ENCODE peak calls at places on chromosome 14, in seven cellular contexts. C is right lobe of liver, A is left ventricle myocardium inferior, V is cardiac fibroblast, E is sigmoid colon, B is astrocyte of the spinal cord, N is foreskin fibroblast. R is an unnamed sample.

GRCh38 chr14:80726211-80726610 is 215.3 kb downstream of the CEP128 start:
- DNase-seq in B (no peak), V (no peak), C (no peak), E (no peak), A (no peak), N (no peak), R (no peak)

GRCh38 chr14:58848365-58848764 is 210.6 kb downstream of the DACT1 start:
- DNase-seq in A (no peak), N (no peak), C (no peak), B (no peak), V (no peak), E (no peak), R (no peak)

GRCh38 chr14:87097021-87097420 is 896.0 kb downstream of the GALC start:
- DNase-seq in A (no peak), E (no peak), C (no peak), B (peak), N (peak), V (no peak), R (peak)

GRCh38 chr14:68879321-68879781 is 86.5 kb upstream of the ZFP36L1 start:
- DNase-seq in B (no peak), E (peak), C (no peak), N (no peak), V (no peak), A (no peak), R (no peak)

GRCh38 chr14:38311655-38312054 is 55.8 kb upstream of the CLEC14A start:
- DNase-seq in E (no peak), A (no peak), C (no peak), V (peak), N (no peak), B (no peak), R (peak)

GRCh38 chr14:56189306-56189705 is 71.1 kb downstream of the PELI2 start:
- DNase-seq in E (no peak), N (peak), V (peak), C (no peak), A (no peak), B (peak), R (peak)

GRCh38 chr14:101027966-101028365 is 124.4 kb upstream of the RTL1 start:
- DNase-seq in E (peak), C (peak), N (no peak), V (no peak), B (no peak), A (no peak), R (no peak)

GRCh38 chr14:74973003-74973614 is 17.7 kb upstream of the PGF start:
- DNase-seq in V (peak), B (peak), N (no peak), C (peak), A (peak), E (peak), R (no peak)

GRCh38 chr14:51495319-51495718 is 156.4 kb upstream of the FRMD6 start:
- DNase-seq in C (no peak), A (no peak), V (peak), N (no peak), E (no peak), B (no peak), R (no peak)

GRCh38 chr14:101294136-101294535 is 267.2 kb upstream of the DIO3 start:
- DNase-seq in N (no peak), A (no peak), V (no peak), C (no peak), B (no peak), E (no peak), R (no peak)

GRCh38 chr14:68774771-68775613 is 17.9 kb downstream of the ZFP36L1 start:
- DNase-seq in C (no peak), V (peak), A (no peak), N (peak), B (peak), E (peak), R (peak)

DNA sequence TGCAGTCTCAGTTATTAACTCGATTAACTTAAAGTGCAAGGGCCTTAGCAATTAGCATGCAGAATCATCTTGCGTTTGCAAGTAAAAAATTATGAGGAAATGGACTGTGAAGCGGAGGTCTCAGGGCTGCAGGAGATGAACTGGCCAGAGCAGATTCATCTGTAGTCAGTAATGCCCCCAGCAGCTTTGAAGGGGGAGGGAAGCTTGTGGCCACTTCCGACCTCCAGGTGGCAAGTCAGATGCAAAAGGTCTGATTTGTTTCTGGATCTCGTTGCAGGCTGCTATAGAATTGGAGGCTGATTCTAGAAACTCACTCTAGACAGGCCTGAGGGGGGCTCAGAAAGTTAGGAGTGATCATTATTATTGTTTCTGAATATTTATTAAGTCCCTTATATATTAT is 107.4 kb upstream of the RGS6 start:
- DNase-seq in N (no peak), E (no peak), C (no peak), B (no peak), V (no peak), A (no peak), R (no peak)
- TF ChIP-seq CTCF in N (no peak), E (no peak), C (no peak), B (no peak), V (no peak), A (no peak), R (no peak)

GRCh38 chr14:79708426-79708825 is 502.9 kb downstream of the DIO2 start:
- DNase-seq in B (no peak), N (no peak), V (no peak), C (no peak), A (no peak), E (no peak), R (no peak)
- H3K4me3 ChIP-seq in B (no peak), N (no peak), V (no peak), C (no peak), A (no peak), E (no peak), R (no peak)

DNA sequence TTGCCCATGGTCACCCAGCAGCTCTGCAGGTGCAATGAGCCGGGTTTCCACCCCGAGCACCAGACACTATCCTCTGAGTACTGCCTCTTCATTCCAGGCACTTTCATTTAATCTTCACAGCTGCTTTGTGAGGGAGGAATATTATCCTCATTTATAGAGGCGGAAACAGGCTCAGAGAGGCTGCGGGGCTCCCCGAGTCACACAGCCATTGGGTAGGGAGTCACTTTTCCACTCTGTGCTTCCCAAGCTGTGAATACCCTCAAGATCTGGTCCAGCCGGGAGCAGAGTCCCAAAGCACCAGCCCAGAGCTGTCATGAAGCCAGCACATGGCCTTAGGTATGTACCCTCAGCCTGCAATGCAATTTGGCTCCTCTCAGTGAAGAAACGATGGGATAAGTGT is 51.7 kb upstream of the RIN3 start:
- DNase-seq in B (no peak), N (no peak), V (no peak), E (no peak), A (no peak), C (no peak), R (no peak)
- TF ChIP-seq CTCF in B (no peak), N (no peak), V (no peak), E (no peak), A (no peak), C (no peak), R (no peak)

GRCh38 chr14:62691613-62692489 is 353.4 kb downstream of the KCNH5 start:
- DNase-seq in N (peak), E (no peak), B (peak), A (no peak), V (peak), C (no peak), R (peak)
- H3K4me3 ChIP-seq in N (no peak), E (no peak), B (no peak), A (no peak), V (no peak), C (no peak), R (no peak)

DNA sequence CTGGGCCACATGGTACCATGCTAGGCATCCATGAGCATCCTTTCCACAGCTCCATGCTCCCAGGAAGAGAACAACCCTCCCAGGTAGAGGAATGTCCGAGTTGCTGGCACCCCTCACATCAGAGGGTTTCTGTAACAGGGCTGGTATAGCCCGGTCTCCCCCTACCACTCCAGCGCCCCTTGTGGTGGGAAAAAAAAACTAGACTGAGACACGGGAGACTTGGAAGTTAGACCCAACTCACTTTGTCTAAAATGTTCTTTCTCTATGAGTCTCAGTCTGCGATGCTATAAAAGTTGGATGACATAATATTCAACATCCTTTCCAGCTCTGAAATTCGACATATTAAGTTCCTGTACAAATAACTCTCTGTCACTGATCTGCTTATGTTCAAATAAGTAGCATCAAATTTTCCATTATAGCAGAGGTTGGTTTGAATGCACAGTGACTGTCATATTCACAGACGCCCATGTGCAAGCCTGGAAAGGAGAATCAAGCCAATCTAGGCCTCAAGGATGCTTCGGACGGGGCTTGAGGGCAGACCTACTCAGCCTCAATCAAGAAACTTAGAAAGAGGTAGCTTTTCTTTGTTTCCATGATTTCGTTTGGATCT is 25.7 kb upstream of the TC2N start:
- DNase-seq in E (peak), V (no peak), C (no peak), N (no peak), A (no peak), B (no peak), R (no peak)
- TF ChIP-seq CTCF in E (no peak), V (peak), C (peak), N (peak), A (peak), B (peak), R (peak)

DNA sequence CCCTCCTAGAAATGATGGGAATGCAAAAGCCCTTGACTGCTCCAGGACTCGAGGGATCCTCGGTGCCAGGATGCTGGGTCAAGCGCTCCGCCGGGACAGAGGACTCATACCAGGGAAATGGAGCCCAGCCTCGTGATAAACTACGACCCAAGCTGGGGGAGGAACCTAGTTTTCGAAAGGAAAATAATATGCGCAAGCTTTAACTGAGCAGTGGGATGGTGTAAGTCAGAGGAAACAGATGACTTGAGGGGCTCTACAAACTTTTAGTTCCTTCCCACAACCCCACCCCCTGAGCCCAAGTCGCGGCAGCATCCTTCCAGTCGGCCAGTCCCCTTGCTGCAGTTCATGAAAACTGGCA is 654 bp upstream of the SUPT16H start:
- DNase-seq in N (no peak), E (no peak), B (no peak), C (no peak), V (no peak), A (no peak), R (no peak)
- H3K4me3 ChIP-seq in N (peak), E (peak), B (peak), C (peak), V (peak), A (peak), R (peak)

DNA sequence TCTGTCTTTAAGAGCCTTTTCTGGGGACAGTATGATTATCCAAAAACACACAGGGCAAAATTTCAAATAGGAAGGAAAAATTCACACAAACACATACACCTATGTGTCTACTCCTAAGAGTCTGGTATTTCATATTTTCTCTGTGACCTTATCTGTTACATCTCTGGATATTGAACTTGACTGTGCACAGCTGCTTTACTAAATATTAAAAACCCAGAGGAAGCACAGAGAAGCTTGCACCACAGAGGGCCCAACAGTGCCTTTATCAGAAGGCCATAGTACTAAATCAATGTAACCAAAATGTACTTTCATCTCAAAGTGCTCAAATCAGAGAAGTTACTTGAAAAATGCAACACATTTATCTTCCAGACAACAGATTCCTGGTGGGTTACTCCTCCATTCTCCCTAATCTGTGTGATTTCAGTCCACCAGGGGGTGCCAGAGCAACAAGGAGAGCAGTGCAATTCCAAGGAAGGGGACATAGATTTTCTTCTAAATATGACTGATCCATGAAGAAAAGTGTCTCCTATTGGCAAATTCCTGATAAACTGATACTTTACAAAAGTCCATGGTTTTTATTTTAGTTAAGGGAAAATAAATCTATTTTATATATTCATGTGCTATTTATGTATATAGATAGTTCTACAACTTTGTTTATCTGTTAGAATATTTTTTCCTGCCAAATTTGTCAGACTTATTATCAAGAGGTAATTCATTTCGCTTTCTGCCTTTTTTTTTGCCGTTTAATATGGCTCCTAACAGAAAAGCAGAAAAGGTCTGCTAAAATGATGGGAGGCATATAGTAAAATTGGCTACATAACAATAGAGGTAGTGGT is 617.6 kb downstream of the LRFN5 start:
- DNase-seq in B (peak), A (peak), N (peak), C (no peak), V (peak), E (no peak), R (peak)
- TF ChIP-seq CTCF in B (peak), A (peak), N (peak), C (peak), V (peak), E (peak), R (peak)